ENCODE peak calls at places on chromosomes 1 and 21, in six cellular contexts. Y, F, N, J, G and M are unnamed samples. For H3K4me1, the result is how much of the 10 kb centered on the place peaks cover.

GRCh38 chr1:81801834-81802531 is 1.2 kb downstream of the ADGRL2 start:
- DNase-seq in G (peak), F (no peak), J (peak), Y (peak), N (peak), M (peak)

GRCh38 chr1:231702804-231703203 is 76.2 kb downstream of the DISC1 start:
- DNase-seq in Y (peak), J (no peak), F (no peak), N (no peak), G (no peak), M (no peak)

GRCh38 chr1:29310616-29311180 is 74.4 kb downstream of the PTPRU start:
- DNase-seq in Y (no peak), F (no peak), N (no peak), G (no peak), J (no peak), M (no peak)

GRCh38 chr1:204560590-204560989 is 44.4 kb downstream of the MDM4 start:
- DNase-seq in N (no peak), G (no peak), F (no peak), J (no peak), Y (peak), M (no peak)

GRCh38 chr1:64323054-64323453 is 119.6 kb downstream of the UBE2U start:
- DNase-seq in Y (peak), G (no peak), J (no peak), N (no peak), F (no peak), M (no peak)

GRCh38 chr1:172360511-172360910 is 60.0 kb upstream of the C1orf105 start:
- DNase-seq in N (peak), F (no peak), G (no peak), Y (peak), J (no peak), M (no peak)

GRCh38 chr1:109650609-109651008 is 5.3 kb upstream of the GSTM4 start:
- DNase-seq in F (no peak), Y (peak), G (no peak), N (no peak), J (no peak), M (no peak)

GRCh38 chr1:89254658-89255287 is 17.9 kb downstream of the GBP5 start:
- DNase-seq in G (no peak), J (no peak), N (no peak), Y (no peak), F (no peak), M (no peak)

GRCh38 chr1:34696230-34696629 is 58.6 kb upstream of the GJB5 start:
- DNase-seq in N (no peak), J (no peak), Y (peak), F (no peak), G (no peak), M (no peak)

GRCh38 chr1:201307239-201307638 is 23.9 kb downstream of the PKP1 start:
- DNase-seq in Y (peak), F (no peak), G (no peak), J (no peak), N (no peak), M (no peak)

GRCh38 chr1:80410233-80410632 is 1390.5 kb upstream of the ADGRL2 start:
- DNase-seq in J (no peak), G (no peak), Y (no peak), N (no peak), F (no peak), M (no peak)

GRCh38 chr1:177780096-177780700 is 189.7 kb downstream of the SEC16B start:
- DNase-seq in N (peak), Y (peak), F (no peak), J (no peak), G (no peak), M (no peak)

GRCh38 chr21:17476006-17476405 is 36.8 kb upstream of the CXADR start:
- DNase-seq in Y (no peak), F (no peak), J (no peak), N (no peak), G (no peak), M (no peak)

GRCh38 chr1:115748396-115749130 is 20.0 kb downstream of the CASQ2 start:
- DNase-seq in J (no peak), Y (peak), F (no peak), G (no peak), N (no peak), M (no peak)

GRCh38 chr1:225757927-225758460 is 19.6 kb upstream of the SRP9 start:
- DNase-seq in Y (no peak), F (no peak), G (no peak), N (no peak), J (no peak), M (no peak)

GRCh38 chr1:209884665-209885117 is 53.3 kb upstream of the SYT14 start:
- DNase-seq in G (no peak), J (peak), F (no peak), N (no peak), Y (peak), M (peak)

GRCh38 chr1:16630661-16631247 is 17.4 kb upstream of the NBPF1 start:
- DNase-seq in J (peak), F (no peak), Y (no peak), G (no peak), N (no peak), M (no peak)

GRCh38 chr1:116910379-116911165 is 856 bp downstream of the PTGFRN start:
- DNase-seq in F (peak), G (peak), Y (peak), J (peak), N (peak), M (peak)

GRCh38 chr1:22132517-22133235 is 10.2 kb downstream of the WNT4 start:
- DNase-seq in Y (peak), F (no peak), N (no peak), G (no peak), J (no peak), M (no peak)

GRCh38 chr1:14626869-14627607 is 28.6 kb downstream of the KAZN start:
- DNase-seq in N (peak), Y (no peak), J (peak), G (peak), F (no peak), M (no peak)

GRCh38 chr1:228338521-228339051 is 68.0 kb downstream of the TRIM11 start:
- DNase-seq in G (no peak), Y (no peak), J (no peak), F (no peak), N (no peak), M (peak)

GRCh38 chr1:181483084-181483559 is at the start of gene CACNA1E:
- DNase-seq in G (no peak), N (no peak), Y (no peak), F (no peak), J (no peak), M (no peak)

GRCh38 chr1:38433097-38433722 is 386.6 kb upstream of the POU3F1 start:
- DNase-seq in F (no peak), N (no peak), Y (no peak), G (no peak), J (no peak), M (no peak)

GRCh38 chr1:29703596-29703995 is 467.3 kb downstream of the PTPRU start:
- DNase-seq in J (no peak), F (no peak), Y (peak), G (no peak), N (peak), M (no peak)

GRCh38 chr1:28296401-28297220 is 32.2 kb upstream of the MED18 start:
- DNase-seq in J (no peak), N (peak), Y (peak), G (no peak), F (no peak), M (no peak)

GRCh38 chr1:75136921-75137641 is 2.9 kb downstream of the LHX8 start:
- DNase-seq in F (no peak), J (no peak), G (no peak), Y (peak), N (peak), M (no peak)

GRCh38 chr1:75134656-75134938 is 409 bp downstream of the LHX8 start:
- DNase-seq in G (no peak), F (no peak), N (no peak), Y (no peak), J (no peak), M (no peak)

GRCh38 chr1:75135829-75136142 is 1.6 kb downstream of the LHX8 start:
- DNase-seq in J (no peak), N (peak), F (no peak), G (no peak), Y (no peak), M (no peak)

GRCh38 chr1:75134939-75135828 is 996 bp downstream of the LHX8 start:
- DNase-seq in J (no peak), G (no peak), Y (peak), F (no peak), N (peak), M (no peak)

DNA sequence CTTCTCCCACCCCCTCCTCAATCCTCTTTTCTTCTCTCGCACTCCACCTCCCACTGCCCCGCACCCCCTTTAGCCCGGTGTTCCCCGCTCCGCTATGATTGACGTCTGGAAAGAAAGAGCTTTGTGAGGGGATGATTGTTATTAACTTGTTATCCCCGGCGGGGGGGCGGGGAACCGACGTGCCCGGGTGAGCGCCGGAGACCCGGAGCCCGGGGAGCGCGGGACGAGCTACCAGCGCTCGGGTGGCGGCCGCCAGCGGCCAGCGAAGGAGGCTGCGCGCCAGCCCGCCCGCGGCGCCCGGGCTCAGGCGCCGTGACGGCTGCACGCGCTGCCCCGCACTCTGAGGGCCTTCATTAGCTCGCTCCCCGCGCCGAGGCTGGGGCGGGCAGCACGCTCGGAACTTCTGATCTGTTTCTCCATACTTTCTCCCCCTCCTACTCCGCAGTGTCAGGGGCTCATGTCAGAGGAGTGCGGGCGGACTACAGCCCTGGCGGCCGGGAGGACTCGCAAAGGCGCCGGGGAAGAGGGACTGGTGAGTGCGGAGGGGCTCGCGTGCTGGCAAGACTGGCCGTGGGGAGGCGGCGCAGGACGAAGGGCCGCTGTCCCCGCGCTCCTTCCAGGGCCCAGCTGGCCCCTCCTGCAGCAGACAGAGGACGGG is 2.1 kb downstream of the LHX8 start:
- DNase-seq in J (no peak), F (no peak), Y (no peak), G (no peak), N (peak), M (no peak)
- H3K4me3 ChIP-seq in J (no peak), F (no peak), Y (no peak), G (no peak), N (peak), M (peak)

DNA sequence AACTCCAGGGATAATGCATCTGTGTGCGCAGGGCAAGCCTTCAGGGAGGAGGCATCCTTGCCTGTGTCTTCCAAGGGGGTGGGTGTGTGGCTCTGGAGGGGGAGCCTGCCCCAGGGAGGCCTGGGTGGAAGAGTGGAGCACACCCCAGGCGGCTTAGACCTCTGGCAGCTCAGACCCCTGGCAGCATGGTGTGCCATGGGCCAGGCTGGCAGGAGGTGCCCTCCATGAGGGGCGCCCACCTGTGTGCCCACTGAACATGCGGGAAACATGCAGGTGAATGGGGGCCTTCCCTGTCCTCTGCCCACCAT is 1.1 kb upstream of the PANK4 start:
- DNase-seq in F (no peak), J (no peak), G (no peak), N (no peak), Y (no peak), M (no peak)
- H3K27ac ChIP-seq in F (no peak), J (no peak), G (peak), N (no peak), Y (no peak), M (peak)

GRCh38 chr1:155131285-155131684 is 3.6 kb downstream of the EFNA1 start:
- DNase-seq in N (no peak), Y (no peak), J (no peak), F (no peak), G (no peak), M (no peak)
- H3K4me1 ChIP-seq in N (under half), Y (under half), J (under half), F (under half), G (half or more), M (under half)

DNA sequence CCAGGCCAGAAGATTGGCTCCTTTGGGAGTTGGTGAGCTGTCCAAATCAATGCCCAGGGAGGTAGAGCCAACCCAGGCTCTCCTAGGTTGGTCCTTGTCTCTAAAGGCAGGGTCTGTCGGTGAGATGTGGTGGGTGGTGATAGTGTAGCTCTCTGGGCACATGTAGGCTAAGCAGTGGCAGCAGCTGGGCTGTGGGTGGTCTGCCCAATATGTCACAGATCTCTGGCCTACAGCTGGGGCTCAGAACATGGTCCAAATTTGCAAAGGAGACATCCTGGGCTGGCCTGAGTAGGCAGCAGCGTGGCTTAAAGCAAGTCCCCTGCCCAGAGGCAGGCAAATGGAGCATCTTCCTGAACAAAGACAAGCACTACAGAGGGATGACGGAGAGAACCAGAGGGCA is 61.1 kb upstream of the PRDX6 start:
- DNase-seq in N (no peak), Y (no peak), F (no peak), G (no peak), J (no peak), M (no peak)
- H3K4me3 ChIP-seq in N (no peak), Y (no peak), F (no peak), G (no peak), J (no peak), M (no peak)

DNA sequence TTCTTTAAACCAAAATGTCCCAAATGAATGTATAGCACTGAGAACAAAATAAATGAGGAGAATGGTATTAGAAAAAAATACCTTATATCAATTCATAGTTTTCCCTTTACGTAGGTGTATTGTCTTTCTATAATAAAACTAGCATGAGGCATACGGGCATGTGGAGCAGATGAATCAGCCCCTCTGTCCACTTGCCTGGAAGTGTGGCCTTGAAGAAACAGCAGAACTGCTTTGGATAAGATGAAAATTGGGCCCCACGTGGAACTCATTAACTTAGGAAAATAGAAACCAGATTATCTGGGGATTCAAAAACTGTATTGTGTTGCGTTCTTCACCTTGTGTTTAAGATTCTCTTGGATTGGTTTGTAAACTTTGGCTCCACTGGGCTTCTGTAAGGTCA is 356.8 kb upstream of the B3GALT2 start:
- DNase-seq in Y (peak), N (peak), G (no peak), J (no peak), F (no peak), M (no peak)
- H3K27ac ChIP-seq in Y (no peak), N (no peak), G (no peak), J (no peak), F (no peak), M (no peak)

DNA sequence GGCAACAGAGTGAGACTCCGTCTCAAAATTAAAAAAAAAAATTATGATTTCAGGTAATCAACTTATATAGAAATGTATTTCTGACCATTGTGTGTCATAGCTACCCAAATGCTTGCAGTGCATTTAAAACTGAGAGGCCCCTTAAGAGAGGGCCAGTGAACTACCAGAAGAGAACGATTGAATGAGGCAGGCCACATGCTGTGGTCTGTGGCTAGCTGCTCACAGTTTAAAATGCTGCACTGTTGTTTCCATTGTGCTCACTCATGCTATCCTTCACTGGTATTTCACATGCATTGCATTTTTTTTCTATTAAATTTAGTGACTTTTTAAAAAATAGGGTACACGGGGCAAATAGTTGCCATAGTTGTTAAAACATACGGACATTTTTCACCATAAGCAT is 26.0 kb downstream of the CHML start:
- DNase-seq in N (no peak), F (no peak), J (no peak), G (no peak), Y (peak), M (no peak)
- H3K4me1 ChIP-seq in N (under half), F (under half), J (under half), G (under half), Y (under half), M (under half)

GRCh38 chr1:5886541-5887435 is 105.4 kb downstream of the NPHP4 start:
- DNase-seq in N (no peak), F (no peak), G (no peak), J (no peak), Y (no peak), M (no peak)
- H3K4me3 ChIP-seq in N (no peak), F (no peak), G (no peak), J (no peak), Y (no peak), M (no peak)

GRCh38 chr1:30758785-30759380 is 1.3 kb upstream of the LAPTM5 start:
- DNase-seq in F (no peak), J (no peak), N (no peak), Y (peak), G (no peak), M (no peak)

GRCh38 chr1:30756206-30756544 is 1.4 kb downstream of the LAPTM5 start:
- DNase-seq in N (no peak), G (no peak), J (no peak), Y (no peak), F (no peak), M (no peak)

GRCh38 chr1:30756545-30757195 is 904 bp downstream of the LAPTM5 start:
- DNase-seq in N (no peak), Y (peak), J (peak), G (peak), F (peak), M (peak)

GRCh38 chr1:30757976-30758688 is 558 bp upstream of the LAPTM5 start:
- DNase-seq in J (no peak), Y (no peak), N (no peak), G (no peak), F (no peak), M (no peak)

GRCh38 chr1:30757196-30757949 is at the start of gene LAPTM5:
- DNase-seq in Y (peak), G (peak), N (no peak), J (peak), F (peak), M (peak)
- H3K27ac ChIP-seq in Y (peak), G (peak), N (no peak), J (peak), F (peak), M (peak)

GRCh38 chr1:214027498-214027897 is 39.7 kb downstream of the PROX1 start:
- DNase-seq in N (no peak), G (no peak), J (no peak), F (no peak), Y (no peak), M (no peak)
- H3K4me1 ChIP-seq in N (half or more), G (half or more), J (under half), F (under half), Y (under half), M (under half)